ENCODE peak calls at places on chromosomes 11 and 22, in six cellular contexts. Y is stimulated activated CD8-positive, alpha-beta memory T cell treated with anti-CD3 and anti-CD28 coated beads, Interleukin-15, amount 100 ng/mL, for 1 hour; D is RPMI7951; L is A172; J is cardiac muscle cell; G is activated naive CD4-positive, alpha-beta T cell treated with anti-CD3 and anti-CD28 coated beads, Interleukin-2, amount 50 U/mL, for 16 hours. Q is an unnamed sample.

GRCh38 chr11:1209371-1210057 is 13.4 kb upstream of the MUC5B start:
- DNase-seq in Y (no peak), D (no peak), L (no peak), J (no peak), G (no peak), Q (no peak)

GRCh38 chr11:102974552-102975280 is 19.2 kb upstream of the MMP13 start:
- DNase-seq in Y (no peak), D (peak), L (peak), J (peak), G (no peak), Q (no peak)

GRCh38 chr22:44668190-44668885 is 33.7 kb upstream of the PRR5 start:
- DNase-seq in Y (no peak), D (no peak), L (no peak), J (peak), G (peak), Q (no peak)

GRCh38 chr11:34603129-34604001 is 17.5 kb upstream of the EHF start:
- DNase-seq in Y (no peak), D (no peak), L (no peak), J (peak), G (no peak), Q (no peak)

GRCh38 chr22:47192106-47192650 is 429.7 kb downstream of the TBC1D22A start:
- DNase-seq in Y (no peak), D (no peak), L (no peak), J (no peak), G (no peak), Q (no peak)

GRCh38 chr11:128359515-128359914 is 227.8 kb downstream of the ETS1 start:
- DNase-seq in Y (no peak), D (peak), L (no peak), J (peak), G (no peak), Q (no peak)

GRCh38 chr22:32050678-32051515 is 7.8 kb downstream of the SLC5A1 start:
- DNase-seq in Y (no peak), D (peak), L (peak), J (peak), G (peak), Q (peak)

GRCh38 chr11:34344410-34345011 is 13.3 kb downstream of the ABTB2 start:
- DNase-seq in Y (no peak), D (no peak), L (no peak), J (no peak), G (no peak), Q (no peak)

GRCh38 chr11:98453378-98453777 is 567.4 kb upstream of the CNTN5 start:
- DNase-seq in Y (no peak), D (no peak), L (no peak), J (no peak), G (no peak), Q (no peak)

GRCh38 chr11:118000850-118001228 is 14.6 kb downstream of the IL10RA start:
- DNase-seq in Y (no peak), D (no peak), L (no peak), J (no peak), G (no peak), Q (no peak)

GRCh38 chr11:26993965-26994446 is at the start of gene FIBIN:
- DNase-seq in Y (no peak), D (no peak), L (no peak), J (peak), G (no peak), Q (no peak)

GRCh38 chr11:33064033-33064825 is 24.9 kb downstream of the TCP11L1 start:
- DNase-seq in Y (no peak), D (peak), L (no peak), J (peak), G (no peak), Q (no peak)

GRCh38 chr11:79920480-79920879 is 479.6 kb upstream of the TENM4 start:
- DNase-seq in Y (no peak), D (no peak), L (no peak), J (no peak), G (no peak), Q (no peak)

GRCh38 chr11:91248199-91248807 is 976.3 kb upstream of the FAT3 start:
- DNase-seq in Y (no peak), D (peak), L (peak), J (peak), G (no peak), Q (no peak)

GRCh38 chr11:12433571-12434061 is 56.2 kb downstream of the PARVA start:
- DNase-seq in Y (no peak), D (peak), L (no peak), J (peak), G (no peak), Q (no peak)

Q was measured in NK-92 treated with Interleukin-12 subunit alpha and Interleukin-12 subunit beta, amount 100 ng/mL, for 24 hours.